ENCODE peak calls at places on chromosome 3, in ten cellular contexts. Z, C, F, D, I, T, R, W, P and B are unnamed samples.
A peak's percentile ranks its signal among the peaks of the same experiment; 100 is the strongest.

GRCh38 chr3:69547457-69548014 is 161.6 kb upstream of the FRMD4B start:
- DNase-seq in Z (no peak), C (no peak), F (no peak), D (no peak), I (no peak), T (no peak), R (no peak), W (no peak), P (no peak), B (no peak)

GRCh38 chr3:13637953-13638352 is 89.0 kb downstream of the FBLN2 start:
- DNase-seq in Z (no peak), C (no peak), F (no peak), D (no peak), I (no peak), T (no peak), R (no peak), W (no peak), P (no peak), B (no peak)

GRCh38 chr3:78506038-78506437 is 1261.8 kb downstream of the ROBO1 start:
- DNase-seq in Z (no peak), C (no peak), F (no peak), D (no peak), I (no peak), T (no peak), R (no peak), W (no peak), P (no peak), B (no peak)

GRCh38 chr3:73188707-73189106 is 127.2 kb downstream of the EBLN2 start:
- DNase-seq in Z (no peak), C (no peak), F (no peak), D (no peak), I (no peak), T (no peak), R (no peak), W (no peak), P (no peak), B (no peak)

GRCh38 chr3:72606005-72606800 is 242.0 kb downstream of the SHQ1 start:
- DNase-seq in Z (no peak), C (no peak), F (no peak), D (peak; percentile 70), I (no peak), T (no peak), R (no peak), W (no peak), P (no peak), B (no peak)

GRCh38 chr3:156388469-156389150 is 166.3 kb downstream of the SSR3 start:
- DNase-seq in Z (no peak), C (peak; percentile 41), F (no peak), D (no peak), I (peak; percentile 69), T (no peak), R (peak; percentile 74), W (peak; percentile 17), P (peak; percentile 66), B (peak; percentile 96)

GRCh38 chr3:187976361-187976900 is 177.5 kb upstream of the LPP start:
- DNase-seq in Z (no peak), C (no peak), F (no peak), D (no peak), I (no peak), T (no peak), R (no peak), W (no peak), P (no peak), B (no peak)

GRCh38 chr3:140249188-140249587 is 314.2 kb downstream of the CLSTN2 start:
- DNase-seq in Z (no peak), C (no peak), F (no peak), D (no peak), I (no peak), T (no peak), R (no peak), W (no peak), P (no peak), B (no peak)

GRCh38 chr3:18946524-18946923 is 201.8 kb upstream of the KCNH8 start:
- DNase-seq in Z (no peak), C (no peak), F (peak; percentile 20), D (no peak), I (no peak), T (no peak), R (no peak), W (no peak), P (no peak), B (no peak)

GRCh38 chr3:197253243-197253947 is 45.0 kb downstream of the DLG1 start:
- DNase-seq in Z (no peak), C (no peak), F (no peak), D (no peak), I (no peak), T (no peak), R (no peak), W (no peak), P (no peak), B (no peak)

GRCh38 chr3:183884097-183884436 is 613 bp downstream of the PARL start:
- DNase-seq in Z (no peak), C (no peak), F (no peak), D (no peak), I (no peak), T (no peak), R (no peak), W (no peak), P (no peak), B (no peak)

GRCh38 chr3:197511853-197512635 is 43.7 kb downstream of the BDH1 start:
- DNase-seq in Z (no peak), C (no peak), F (peak; percentile 45), D (no peak), I (no peak), T (no peak), R (no peak), W (no peak), P (no peak), B (no peak)

GRCh38 chr3:138348950-138349739 is 766 bp downstream of the MRAS start:
- DNase-seq in Z (no peak), C (no peak), F (peak; percentile 20), D (peak; percentile 20), I (peak; percentile 35), T (no peak), R (no peak), W (peak; percentile 11), P (peak; percentile 38), B (no peak)

GRCh38 chr3:3802021-3802420 is 2.8 kb downstream of the LRRN1 start:
- DNase-seq in Z (no peak), C (no peak), F (no peak), D (no peak), I (no peak), T (no peak), R (no peak), W (no peak), P (no peak), B (no peak)

GRCh38 chr3:72990701-72991395 is 5.8 kb upstream of the PPP4R2 start:
- DNase-seq in Z (no peak), C (no peak), F (no peak), D (no peak), I (no peak), T (no peak), R (no peak), W (no peak), P (no peak), B (no peak)

GRCh38 chr3:120450261-120450913 is 405 bp downstream of the FSTL1 start:
- DNase-seq in Z (peak; percentile 76), C (no peak), F (peak; percentile 49), D (peak; percentile 25), I (peak; percentile 44), T (no peak), R (no peak), W (peak; percentile 50), P (peak; percentile 55), B (no peak)

GRCh38 chr3:151476344-151477018 is 15.6 kb upstream of the IGSF10 start:
- DNase-seq in Z (no peak), C (no peak), F (no peak), D (no peak), I (no peak), T (no peak), R (no peak), W (no peak), P (no peak), B (no peak)

GRCh38 chr3:132629928-132630327 is 29.7 kb downstream of the ACAD11 start:
- DNase-seq in Z (no peak), C (peak; percentile 1), F (no peak), D (no peak), I (peak; percentile 60), T (no peak), R (peak; percentile 24), W (peak; percentile 76), P (peak; percentile 36), B (no peak)

GRCh38 chr3:31960793-31961431 is 20.1 kb downstream of the OSBPL10 start:
- DNase-seq in Z (no peak), C (no peak), F (peak; percentile 76), D (no peak), I (peak; percentile 50), T (no peak), R (no peak), W (no peak), P (peak; percentile 36), B (no peak)

GRCh38 chr3:143121240-143122088 is 1.9 kb downstream of the CHST2 start:
- DNase-seq in Z (no peak), C (peak; percentile 20), F (peak; percentile 50), D (no peak), I (peak; percentile 73), T (peak; percentile 82), R (no peak), W (peak; percentile 53), P (peak; percentile 82), B (no peak)

GRCh38 chr3:100777271-100777670 is 68.0 kb downstream of the TFG start:
- DNase-seq in Z (no peak), C (no peak), F (no peak), D (no peak), I (no peak), T (no peak), R (no peak), W (no peak), P (no peak), B (peak; percentile 34)

GRCh38 chr3:171018151-171018935 is 8.2 kb downstream of the SLC2A2 start:
- DNase-seq in Z (no peak), C (no peak), F (no peak), D (peak; percentile 12), I (no peak), T (no peak), R (no peak), W (no peak), P (no peak), B (no peak)
- H3K4me3 ChIP-seq in Z (no peak overlapping the region), C (no peak overlapping the region), F (no peak overlapping the region), D (no peak overlapping the region), I (no peak overlapping the region), T (no peak overlapping the region), R (no peak overlapping the region), W (no peak overlapping the region), P (no peak overlapping the region), B (no peak overlapping the region)

GRCh38 chr3:39637807-39638206 is 170.3 kb downstream of the MOBP start:
- DNase-seq in Z (no peak), C (no peak), F (peak; percentile 62), D (no peak), I (peak; percentile 45), T (no peak), R (no peak), W (peak; percentile 82), P (peak; percentile 32), B (no peak)
- TF ChIP-seq CTCF in Z (no peak), C (peak; percentile 35), F (no peak), D (no peak), I (peak; percentile 36), T (no peak), R (no peak), W (peak; percentile 34), P (peak; percentile 32), B (peak; percentile 20)

GRCh38 chr3:23804441-23805227 is 1.1 kb upstream of the UBE2E1 start:
- DNase-seq in Z (no peak), C (no peak), F (no peak), D (no peak), I (peak; percentile 37), T (no peak), R (no peak), W (no peak), P (no peak), B (no peak)
- H3K4me3 ChIP-seq in Z (no peak overlapping the region), C (no peak overlapping the region), F (no peak overlapping the region), D (no peak overlapping the region), I (no peak overlapping the region), T (no peak overlapping the region), R (no peak overlapping the region), W (no peak overlapping the region), P (peak overlapping the region; percentile 98), B (no peak overlapping the region)

GRCh38 chr3:192817053-192817452 is 89.7 kb upstream of the FGF12 start:
- DNase-seq in Z (no peak), C (no peak), F (no peak), D (no peak), I (peak; percentile 50), T (no peak), R (no peak), W (no peak), P (no peak), B (peak; percentile 44)
- TF ChIP-seq CTCF in Z (no peak), C (no peak), F (no peak), D (no peak), I (no peak), T (no peak), R (no peak), W (no peak), P (no peak), B (no peak)